ENCODE peak calls at places on chromosome 18, in four cellular contexts. One of them, this sample, is unnamed.

GRCh38 chr18:3360211-3360610 is 89.8 kb upstream of the TGIF1 start:
- DNase-seq in left ventricle myocardium inferior: no peak
- DNase-seq in astrocyte of the spinal cord: no peak
- DNase-seq in WTC11: peak
- DNase-seq in this sample: no peak

GRCh38 chr18:43914017-43914416 is 636.7 kb upstream of the SYT4 start:
- DNase-seq in left ventricle myocardium inferior: no peak
- DNase-seq in astrocyte of the spinal cord: no peak
- DNase-seq in WTC11: no peak
- DNase-seq in this sample: no peak

GRCh38 chr18:79410171-79410641 is 14.5 kb downstream of the NFATC1 start:
- DNase-seq in left ventricle myocardium inferior: peak
- DNase-seq in astrocyte of the spinal cord: no peak
- DNase-seq in WTC11: no peak
- DNase-seq in this sample: no peak

GRCh38 chr18:35443847-35444246 is 53.9 kb downstream of the INO80C start:
- DNase-seq in left ventricle myocardium inferior: no peak
- DNase-seq in astrocyte of the spinal cord: no peak
- DNase-seq in WTC11: no peak
- DNase-seq in this sample: no peak

GRCh38 chr18:57806891-57807280 is 3.8 kb upstream of the ATP8B1 start:
- DNase-seq in left ventricle myocardium inferior: no peak
- DNase-seq in astrocyte of the spinal cord: peak
- DNase-seq in WTC11: no peak
- DNase-seq in this sample: no peak

GRCh38 chr18:60232541-60232940 is 140.0 kb downstream of the MC4R start:
- DNase-seq in left ventricle myocardium inferior: no peak
- DNase-seq in astrocyte of the spinal cord: peak
- DNase-seq in WTC11: no peak
- DNase-seq in this sample: no peak

GRCh38 chr18:57909620-57910019 is 106.5 kb upstream of the ATP8B1 start:
- DNase-seq in left ventricle myocardium inferior: no peak
- DNase-seq in astrocyte of the spinal cord: peak
- DNase-seq in WTC11: no peak
- DNase-seq in this sample: no peak

GRCh38 chr18:38032516-38032915 is 466.9 kb upstream of the CELF4 start:
- DNase-seq in left ventricle myocardium inferior: no peak
- DNase-seq in astrocyte of the spinal cord: no peak
- DNase-seq in WTC11: no peak
- DNase-seq in this sample: no peak

GRCh38 chr18:10419420-10420103 is 34.9 kb upstream of the APCDD1 start:
- DNase-seq in left ventricle myocardium inferior: no peak
- DNase-seq in astrocyte of the spinal cord: peak
- DNase-seq in WTC11: no peak
- DNase-seq in this sample: no peak

GRCh38 chr18:74564012-74564411 is 29.7 kb downstream of the CNDP1 start:
- DNase-seq in left ventricle myocardium inferior: no peak
- DNase-seq in astrocyte of the spinal cord: no peak
- DNase-seq in WTC11: no peak
- DNase-seq in this sample: no peak

DNA sequence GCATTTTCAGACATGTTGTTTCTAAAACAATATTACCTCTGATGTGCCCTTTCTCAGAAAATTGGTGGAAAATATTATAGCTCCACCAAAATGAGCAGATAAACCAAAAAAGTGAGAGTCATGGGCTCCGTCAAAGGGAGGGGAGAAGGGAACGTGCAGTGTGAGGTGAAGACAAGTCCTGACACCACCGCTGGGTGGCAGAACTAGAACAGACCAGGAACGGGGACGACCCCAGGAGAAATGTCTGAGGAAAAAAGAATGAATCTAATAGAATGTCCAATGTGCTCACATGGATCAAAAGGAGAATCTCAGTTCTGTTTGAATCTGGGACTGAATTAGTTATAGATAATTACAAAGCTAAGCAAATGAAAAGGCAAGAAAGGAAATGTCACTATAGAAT is 22.6 kb upstream of the BCL2 start:
- DNase-seq in left ventricle myocardium inferior: no peak
- DNase-seq in astrocyte of the spinal cord: peak
- DNase-seq in WTC11: peak
- DNase-seq in this sample: peak
- TF ChIP-seq CTCF in left ventricle myocardium inferior: peak
- TF ChIP-seq CTCF in astrocyte of the spinal cord: peak
- TF ChIP-seq CTCF in WTC11: peak
- TF ChIP-seq CTCF in this sample: peak

GRCh38 chr18:25310045-25310444 is 41.9 kb downstream of the ZNF521 start:
- DNase-seq in left ventricle myocardium inferior: no peak
- DNase-seq in astrocyte of the spinal cord: peak
- DNase-seq in WTC11: no peak
- DNase-seq in this sample: no peak
- TF ChIP-seq CTCF in left ventricle myocardium inferior: peak
- TF ChIP-seq CTCF in astrocyte of the spinal cord: peak
- TF ChIP-seq CTCF in WTC11: no peak
- TF ChIP-seq CTCF in this sample: no peak

DNA sequence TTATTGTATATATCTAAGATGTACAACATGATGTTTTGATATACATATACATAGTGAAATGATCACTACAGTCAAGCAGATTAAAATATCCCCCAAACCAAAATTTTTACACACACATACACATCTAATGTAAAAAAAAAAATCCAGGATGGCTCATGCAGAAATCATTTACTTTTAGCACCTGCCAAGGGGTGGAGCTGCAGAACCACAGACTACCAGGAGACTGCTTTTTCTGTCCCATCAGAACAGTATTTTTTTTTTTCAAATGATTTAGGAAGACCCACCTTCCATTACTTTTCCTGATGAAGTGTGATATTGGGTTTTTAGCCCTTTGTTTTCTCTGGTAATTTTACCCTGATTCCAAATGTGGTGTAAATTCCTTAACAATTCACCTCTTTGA is 61.9 kb downstream of the AQP4 start:
- DNase-seq in left ventricle myocardium inferior: no peak
- DNase-seq in astrocyte of the spinal cord: no peak
- DNase-seq in WTC11: no peak
- DNase-seq in this sample: no peak
- TF ChIP-seq CTCF in left ventricle myocardium inferior: no peak
- TF ChIP-seq CTCF in astrocyte of the spinal cord: no peak
- TF ChIP-seq CTCF in WTC11: no peak
- TF ChIP-seq CTCF in this sample: no peak

DNA sequence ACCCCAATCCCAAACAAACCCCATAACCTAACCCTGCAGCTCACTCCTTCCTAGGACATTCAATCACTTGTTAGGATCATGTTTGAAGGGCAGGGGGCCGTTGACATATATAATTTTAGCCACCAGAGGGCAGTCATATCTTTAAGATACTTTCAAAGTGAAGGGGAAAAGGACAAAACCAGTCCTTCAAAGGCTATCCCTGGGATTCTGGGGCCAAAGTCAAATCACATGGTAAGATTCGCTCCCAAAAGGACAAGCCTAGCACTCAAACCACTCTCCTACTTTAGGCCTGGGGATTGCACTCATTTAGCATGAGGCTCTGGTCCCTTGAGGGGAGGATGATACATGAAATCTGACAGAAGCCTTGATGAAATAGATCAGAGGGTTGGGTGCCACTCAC is 44.6 kb downstream of the HAUS1 start:
- DNase-seq in left ventricle myocardium inferior: no peak
- DNase-seq in astrocyte of the spinal cord: peak
- DNase-seq in WTC11: peak
- DNase-seq in this sample: peak
- TF ChIP-seq CTCF in left ventricle myocardium inferior: peak
- TF ChIP-seq CTCF in astrocyte of the spinal cord: peak
- TF ChIP-seq CTCF in WTC11: peak
- TF ChIP-seq CTCF in this sample: peak

DNA sequence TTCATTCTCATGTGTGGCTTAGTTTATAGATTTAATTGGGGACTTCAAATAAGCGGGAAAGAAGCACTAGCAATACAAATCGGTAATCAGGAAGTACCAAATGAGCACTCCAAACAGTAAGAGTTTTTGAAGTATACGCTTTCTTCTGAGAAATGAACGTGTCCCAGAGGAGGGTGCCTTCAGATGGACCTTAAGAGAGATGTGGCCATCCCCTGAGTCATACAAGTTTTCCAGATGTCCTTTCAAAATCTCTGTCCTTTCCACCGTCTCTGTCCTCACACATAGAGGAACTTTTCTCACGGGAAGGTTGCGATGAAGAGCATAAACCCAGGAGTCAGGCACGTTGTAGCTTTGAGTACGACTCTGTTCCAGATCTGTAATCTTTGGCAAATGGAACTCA is 1.7 kb upstream of the SMAD2 start:
- DNase-seq in left ventricle myocardium inferior: no peak
- DNase-seq in astrocyte of the spinal cord: no peak
- DNase-seq in WTC11: no peak
- DNase-seq in this sample: no peak
- TF ChIP-seq CTCF in left ventricle myocardium inferior: no peak
- TF ChIP-seq CTCF in astrocyte of the spinal cord: no peak
- TF ChIP-seq CTCF in WTC11: no peak
- TF ChIP-seq CTCF in this sample: no peak

GRCh38 chr18:5239447-5239846 is 42.4 kb upstream of the AKAIN1 start:
- DNase-seq in left ventricle myocardium inferior: no peak
- DNase-seq in astrocyte of the spinal cord: no peak
- DNase-seq in WTC11: no peak
- DNase-seq in this sample: no peak

GRCh38 chr18:5238371-5238758 is 41.3 kb upstream of the AKAIN1 start:
- DNase-seq in left ventricle myocardium inferior: peak
- DNase-seq in astrocyte of the spinal cord: no peak
- DNase-seq in WTC11: peak
- DNase-seq in this sample: peak

GRCh38 chr18:5237083-5237722 is 40.1 kb upstream of the AKAIN1 start:
- DNase-seq in left ventricle myocardium inferior: peak
- DNase-seq in astrocyte of the spinal cord: no peak
- DNase-seq in WTC11: peak
- DNase-seq in this sample: peak

GRCh38 chr18:5237723-5238370 is 40.8 kb upstream of the AKAIN1 start:
- DNase-seq in left ventricle myocardium inferior: peak
- DNase-seq in astrocyte of the spinal cord: peak
- DNase-seq in WTC11: peak
- DNase-seq in this sample: peak
- TF ChIP-seq CTCF in left ventricle myocardium inferior: peak
- TF ChIP-seq CTCF in astrocyte of the spinal cord: no peak
- TF ChIP-seq CTCF in WTC11: no peak
- TF ChIP-seq CTCF in this sample: no peak

GRCh38 chr18:62991959-62992358 is 276.6 kb downstream of the PHLPP1 start:
- DNase-seq in left ventricle myocardium inferior: no peak
- DNase-seq in astrocyte of the spinal cord: no peak
- DNase-seq in WTC11: peak
- DNase-seq in this sample: no peak
- TF ChIP-seq CTCF in left ventricle myocardium inferior: no peak
- TF ChIP-seq CTCF in astrocyte of the spinal cord: no peak
- TF ChIP-seq CTCF in WTC11: peak
- TF ChIP-seq CTCF in this sample: no peak

DNA sequence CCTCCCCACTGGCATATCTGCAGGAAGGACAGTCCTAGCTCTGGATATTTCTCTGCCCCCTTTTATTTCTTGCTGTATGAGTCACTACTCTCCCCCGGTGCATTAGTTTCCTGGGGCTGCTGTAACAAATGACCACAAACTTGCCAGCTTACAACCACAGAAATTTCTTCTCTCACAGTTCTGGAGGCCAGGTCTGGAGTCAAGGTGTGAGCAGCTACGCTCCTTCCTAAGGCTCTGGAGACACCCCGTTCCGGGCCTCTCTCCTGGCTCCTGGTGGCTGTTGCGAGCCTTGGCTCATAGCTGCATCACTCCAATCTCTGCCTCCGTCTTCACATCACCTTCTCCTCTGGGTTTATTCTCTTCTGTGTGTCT is 34.1 kb downstream of the PTPRM start:
- DNase-seq in left ventricle myocardium inferior: no peak
- DNase-seq in astrocyte of the spinal cord: peak
- DNase-seq in WTC11: peak
- DNase-seq in this sample: no peak
- TF ChIP-seq CTCF in left ventricle myocardium inferior: no peak
- TF ChIP-seq CTCF in astrocyte of the spinal cord: peak
- TF ChIP-seq CTCF in WTC11: no peak
- TF ChIP-seq CTCF in this sample: no peak